ENCODE peak calls at places on chromosomes 7 and 10, in four cellular contexts. One of them, this sample, is unnamed.

GRCh38 chr7:101943889-101944605 is 126.6 kb downstream of the CUX1 start:
- DNase-seq in psoas muscle: no peak
- DNase-seq in AG04450: no peak
- DNase-seq in cardiac fibroblast: no peak
- DNase-seq in this sample: no peak

GRCh38 chr10:81873932-81874816 is 820 bp upstream of the NRG3 start:
- DNase-seq in psoas muscle: peak
- DNase-seq in cardiac fibroblast: peak
- DNase-seq in AG04450: no peak
- DNase-seq in this sample: no peak

GRCh38 chr7:132002343-132002968 is 446.0 kb upstream of the PODXL start:
- DNase-seq in cardiac fibroblast: no peak
- DNase-seq in psoas muscle: no peak
- DNase-seq in AG04450: no peak
- DNase-seq in this sample: no peak

GRCh38 chr10:78769526-78769925 is 299.2 kb upstream of the ZMIZ1 start:
- DNase-seq in psoas muscle: no peak
- DNase-seq in cardiac fibroblast: no peak
- DNase-seq in AG04450: no peak
- DNase-seq in this sample: no peak

GRCh38 chr7:20190588-20190987 is 26.6 kb downstream of the MACC1 start:
- DNase-seq in cardiac fibroblast: no peak
- DNase-seq in AG04450: no peak
- DNase-seq in psoas muscle: no peak
- DNase-seq in this sample: no peak

GRCh38 chr7:10939237-10939910 is 34.3 kb upstream of the PHF14 start:
- DNase-seq in cardiac fibroblast: no peak
- DNase-seq in psoas muscle: no peak
- DNase-seq in AG04450: no peak
- DNase-seq in this sample: no peak

GRCh38 chr7:36019966-36020365 is 133.1 kb upstream of the EEPD1 start:
- DNase-seq in cardiac fibroblast: no peak
- DNase-seq in AG04450: no peak
- DNase-seq in psoas muscle: no peak
- DNase-seq in this sample: no peak

GRCh38 chr10:35135861-35136260 is 9.2 kb downstream of the CREM start:
- DNase-seq in cardiac fibroblast: no peak
- DNase-seq in psoas muscle: no peak
- DNase-seq in AG04450: no peak
- DNase-seq in this sample: no peak

GRCh38 chr7:82778021-82778420 is 334.4 kb upstream of the CACNA2D1 start:
- DNase-seq in AG04450: no peak
- DNase-seq in cardiac fibroblast: peak
- DNase-seq in psoas muscle: no peak
- DNase-seq in this sample: no peak

GRCh38 chr10:109898666-109899577 is 24.4 kb downstream of the XPNPEP1 start:
- DNase-seq in cardiac fibroblast: peak
- DNase-seq in psoas muscle: no peak
- DNase-seq in AG04450: no peak
- DNase-seq in this sample: no peak

GRCh38 chr7:113562242-113562641 is 356.6 kb downstream of the PPP1R3A start:
- DNase-seq in psoas muscle: no peak
- DNase-seq in AG04450: no peak
- DNase-seq in cardiac fibroblast: no peak
- DNase-seq in this sample: no peak

GRCh38 chr10:21495002-21495685 is 30.3 kb downstream of the SKIDA1 start:
- DNase-seq in cardiac fibroblast: no peak
- DNase-seq in psoas muscle: no peak
- DNase-seq in AG04450: no peak
- DNase-seq in this sample: no peak

GRCh38 chr10:42959833-42960232 is 117.0 kb upstream of the RET start:
- DNase-seq in AG04450: no peak
- DNase-seq in cardiac fibroblast: no peak
- DNase-seq in psoas muscle: no peak
- DNase-seq in this sample: no peak

GRCh38 chr10:124290095-124290795 is 128.5 kb downstream of the OAT start:
- DNase-seq in psoas muscle: no peak
- DNase-seq in cardiac fibroblast: peak
- DNase-seq in AG04450: no peak
- DNase-seq in this sample: peak

GRCh38 chr10:24681476-24682088 is 42.1 kb downstream of the ARHGAP21 start:
- DNase-seq in AG04450: no peak
- DNase-seq in psoas muscle: no peak
- DNase-seq in cardiac fibroblast: no peak
- DNase-seq in this sample: no peak

GRCh38 chr7:158281441-158281840 is 306.2 kb downstream of the PTPRN2 start:
- DNase-seq in psoas muscle: no peak
- DNase-seq in AG04450: no peak
- DNase-seq in cardiac fibroblast: no peak
- DNase-seq in this sample: no peak

GRCh38 chr7:65798111-65799075 is 74.5 kb upstream of the VKORC1L1 start:
- DNase-seq in psoas muscle: no peak
- DNase-seq in AG04450: peak
- DNase-seq in cardiac fibroblast: peak
- DNase-seq in this sample: no peak

GRCh38 chr7:156816943-156817572 is 75.9 kb downstream of the LMBR1 start:
- DNase-seq in AG04450: peak
- DNase-seq in psoas muscle: no peak
- DNase-seq in cardiac fibroblast: peak
- DNase-seq in this sample: no peak

GRCh38 chr10:78952018-78952417 is 116.7 kb upstream of the ZMIZ1 start:
- DNase-seq in psoas muscle: no peak
- DNase-seq in AG04450: no peak
- DNase-seq in cardiac fibroblast: no peak
- DNase-seq in this sample: no peak

GRCh38 chr10:132497083-132497680 is 40.4 kb upstream of the INPP5A start:
- DNase-seq in psoas muscle: no peak
- DNase-seq in cardiac fibroblast: no peak
- DNase-seq in AG04450: no peak
- DNase-seq in this sample: no peak

GRCh38 chr10:78985973-78986372 is 82.8 kb upstream of the ZMIZ1 start:
- DNase-seq in psoas muscle: no peak
- DNase-seq in cardiac fibroblast: no peak
- DNase-seq in AG04450: no peak
- DNase-seq in this sample: no peak

GRCh38 chr10:33186150-33186549 is 148.3 kb downstream of the NRP1 start:
- DNase-seq in AG04450: no peak
- DNase-seq in psoas muscle: no peak
- DNase-seq in cardiac fibroblast: no peak
- DNase-seq in this sample: no peak

GRCh38 chr7:84060760-84061261 is 133.8 kb downstream of the SEMA3A start:
- DNase-seq in AG04450: no peak
- DNase-seq in cardiac fibroblast: peak
- DNase-seq in psoas muscle: no peak
- DNase-seq in this sample: no peak

GRCh38 chr7:135959655-135960363 is 17.4 kb downstream of the MTPN start:
- DNase-seq in psoas muscle: no peak
- DNase-seq in cardiac fibroblast: no peak
- DNase-seq in AG04450: no peak
- DNase-seq in this sample: no peak

GRCh38 chr7:151762501-151763245 is 114.2 kb downstream of the PRKAG2 start:
- DNase-seq in psoas muscle: no peak
- DNase-seq in cardiac fibroblast: no peak
- DNase-seq in AG04450: no peak
- DNase-seq in this sample: no peak

GRCh38 chr7:92750961-92751360 is 85.4 kb downstream of the CDK6 start:
- DNase-seq in cardiac fibroblast: peak
- DNase-seq in AG04450: no peak
- DNase-seq in psoas muscle: no peak
- DNase-seq in this sample: no peak

GRCh38 chr7:132380065-132380464 is 196.2 kb downstream of the PLXNA4 start:
- DNase-seq in psoas muscle: no peak
- DNase-seq in cardiac fibroblast: no peak
- DNase-seq in AG04450: no peak
- DNase-seq in this sample: no peak

GRCh38 chr10:62610649-62611229 is 193.8 kb upstream of the ADO start:
- DNase-seq in AG04450: no peak
- DNase-seq in cardiac fibroblast: peak
- DNase-seq in psoas muscle: peak
- DNase-seq in this sample: peak

GRCh38 chr7:92244803-92245486 is 769 bp downstream of the KRIT1 start:
- DNase-seq in psoas muscle: no peak
- DNase-seq in cardiac fibroblast: peak
- DNase-seq in AG04450: no peak
- DNase-seq in this sample: peak

GRCh38 chr7:78777844-78778243 is 675.6 kb downstream of the MAGI2 start:
- DNase-seq in psoas muscle: no peak
- DNase-seq in AG04450: no peak
- DNase-seq in cardiac fibroblast: peak
- DNase-seq in this sample: no peak

GRCh38 chr7:67346126-67346525 is 349.5 kb downstream of the TYW1 start:
- DNase-seq in cardiac fibroblast: no peak
- DNase-seq in AG04450: no peak
- DNase-seq in psoas muscle: no peak
- DNase-seq in this sample: peak

GRCh38 chr7:22723171-22723601 is 3.8 kb upstream of the IL6 start:
- DNase-seq in cardiac fibroblast: peak
- DNase-seq in AG04450: no peak
- DNase-seq in psoas muscle: peak
- DNase-seq in this sample: no peak

GRCh38 chr7:25250386-25250785 is 22.1 kb upstream of the NPVF start:
- DNase-seq in AG04450: no peak
- DNase-seq in psoas muscle: no peak
- DNase-seq in cardiac fibroblast: no peak
- DNase-seq in this sample: no peak

GRCh38 chr10:111989136-111990050 is 194.2 kb downstream of the GPAM start:
- DNase-seq in AG04450: no peak
- DNase-seq in cardiac fibroblast: no peak
- DNase-seq in psoas muscle: no peak
- DNase-seq in this sample: no peak

GRCh38 chr10:111986079-111986478 is 197.5 kb downstream of the GPAM start:
- DNase-seq in AG04450: no peak
- DNase-seq in cardiac fibroblast: peak
- DNase-seq in psoas muscle: no peak
- DNase-seq in this sample: no peak

DNA sequence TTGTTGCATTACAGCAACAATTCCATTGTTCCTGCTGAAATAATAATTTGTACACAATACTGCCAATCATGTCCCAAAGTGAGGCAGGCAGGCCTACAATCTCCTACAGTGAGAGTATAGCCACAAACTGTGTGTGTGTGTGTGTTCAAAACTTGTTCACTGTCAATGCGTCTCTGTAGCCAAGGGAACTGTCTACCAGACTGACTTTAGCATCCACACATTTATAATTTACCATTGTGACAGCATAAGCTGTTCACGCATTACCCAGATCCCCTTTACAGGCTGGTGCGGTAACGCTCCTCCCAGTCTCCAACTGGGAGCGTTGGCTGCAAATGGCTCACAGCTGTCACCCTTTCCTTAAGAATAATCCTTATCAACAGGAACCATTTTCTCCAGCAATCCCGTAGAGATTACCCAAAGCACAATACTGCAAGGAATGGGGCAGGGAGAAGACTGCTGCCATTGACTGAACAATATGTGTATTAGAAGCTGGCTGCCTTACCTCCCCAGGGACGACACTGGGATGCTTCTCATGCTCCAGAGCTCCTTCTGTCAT is 199.5 kb downstream of the GPAM start:
- DNase-seq in AG04450: no peak
- DNase-seq in cardiac fibroblast: no peak
- DNase-seq in psoas muscle: no peak
- DNase-seq in this sample: no peak
- H3K4me3 ChIP-seq in AG04450: no peak
- H3K4me3 ChIP-seq in cardiac fibroblast: no peak
- H3K4me3 ChIP-seq in psoas muscle: no peak
- H3K4me3 ChIP-seq in this sample: no peak

DNA sequence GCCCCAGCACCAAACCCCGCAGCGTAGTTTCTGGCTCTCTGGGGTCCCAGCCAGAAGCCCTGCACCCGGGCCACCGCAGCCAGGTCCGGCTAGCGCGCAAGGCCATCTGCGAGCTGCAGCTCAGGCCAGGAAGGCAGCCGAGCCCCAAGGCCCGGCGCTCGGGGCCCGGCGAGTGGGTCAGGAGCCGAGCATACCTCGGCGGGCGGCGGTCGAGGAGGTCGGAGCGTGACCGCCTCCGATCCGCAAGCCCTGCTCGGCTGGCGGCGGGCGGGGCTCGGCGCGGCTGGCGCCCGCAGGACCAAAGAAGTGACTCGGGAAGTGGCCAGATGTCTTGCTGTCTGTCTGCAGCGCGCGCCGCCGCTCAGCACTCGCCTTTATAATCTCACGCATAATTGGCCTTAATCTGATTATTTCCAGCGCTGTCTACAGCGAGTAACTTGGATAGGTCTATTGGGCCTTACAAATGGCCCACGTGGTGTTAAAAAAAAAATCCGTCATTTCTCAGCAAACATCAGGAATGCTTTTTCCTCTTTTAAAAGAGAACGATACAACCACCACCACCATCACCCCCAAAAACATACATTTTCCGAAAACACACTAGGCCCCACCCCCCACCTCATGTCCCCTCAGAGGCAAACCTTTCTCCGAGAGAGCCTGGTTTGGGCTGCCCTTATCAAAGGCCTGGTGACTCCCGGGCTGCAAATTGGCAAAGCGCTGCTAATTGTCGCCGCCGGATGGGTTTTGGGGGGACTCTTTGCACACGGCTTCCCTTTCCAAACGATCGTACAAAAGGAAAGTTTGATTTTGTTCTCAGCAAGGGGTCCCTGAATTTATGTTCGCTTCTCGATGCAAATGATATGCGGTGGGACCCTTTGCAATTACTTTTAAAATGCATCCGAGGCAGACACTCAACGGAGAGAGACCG is at the start of gene DRGX:
- DNase-seq in AG04450: no peak
- DNase-seq in psoas muscle: no peak
- DNase-seq in cardiac fibroblast: no peak
- DNase-seq in this sample: no peak
- H3K4me3 ChIP-seq in AG04450: no peak
- H3K4me3 ChIP-seq in psoas muscle: peak
- H3K4me3 ChIP-seq in cardiac fibroblast: no peak
- H3K4me3 ChIP-seq in this sample: no peak

DNA sequence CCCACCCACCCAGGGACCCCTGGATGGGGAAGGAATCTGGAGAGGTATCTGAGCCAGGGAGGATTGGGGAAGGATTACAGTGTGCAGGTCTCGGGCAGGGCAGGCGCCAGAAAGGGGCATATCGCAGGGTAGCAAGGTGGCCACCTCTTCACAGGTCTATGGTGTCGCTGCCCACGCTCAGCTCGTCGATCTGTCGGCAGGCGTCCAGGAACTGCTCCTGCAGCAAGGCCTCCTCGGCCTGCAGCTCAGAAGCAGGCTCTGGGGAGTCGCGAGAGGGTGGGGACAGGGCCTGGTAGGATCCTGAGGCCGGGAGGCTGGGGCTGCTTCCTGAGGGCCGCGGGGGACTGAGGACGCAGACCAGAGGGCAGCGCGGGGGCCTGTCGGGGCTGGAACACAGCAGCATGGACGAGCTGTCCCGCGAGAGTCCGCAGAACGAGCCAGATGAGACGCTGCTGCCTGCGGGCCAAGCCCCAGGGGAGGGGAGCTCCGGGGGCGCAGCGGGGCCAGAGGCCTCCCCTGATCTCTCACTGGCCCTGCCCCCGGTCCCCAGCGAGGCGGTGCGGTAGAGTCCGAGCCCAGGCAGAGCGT is 7.1 kb upstream of the RBM28 start:
- DNase-seq in cardiac fibroblast: no peak
- DNase-seq in AG04450: no peak
- DNase-seq in psoas muscle: no peak
- DNase-seq in this sample: no peak
- H3K4me3 ChIP-seq in cardiac fibroblast: no peak
- H3K4me3 ChIP-seq in AG04450: no peak
- H3K4me3 ChIP-seq in psoas muscle: no peak
- H3K4me3 ChIP-seq in this sample: no peak

GRCh38 chr10:117424789-117425649 is 49.8 kb upstream of the PDZD8 start:
- DNase-seq in AG04450: no peak
- DNase-seq in psoas muscle: no peak
- DNase-seq in cardiac fibroblast: no peak
- DNase-seq in this sample: no peak
- H3K4me3 ChIP-seq in AG04450: no peak
- H3K4me3 ChIP-seq in psoas muscle: no peak
- H3K4me3 ChIP-seq in cardiac fibroblast: no peak
- H3K4me3 ChIP-seq in this sample: no peak

This sample was measured in Jurkat, Clone E6-1.